ENCODE peak calls at places on chromosomes 5 and 9, in seven cellular contexts. J, O, R, A, M, N and D are unnamed samples.

GRCh38 chr5:56848206-56848605 is 32.9 kb downstream of the MAP3K1 start:
- DNase-seq in J (peak), O (no peak), R (no peak), A (no peak), M (no peak), N (no peak), D (no peak)

GRCh38 chr5:104146652-104147051 is 584.1 kb upstream of the NUDT12 start:
- DNase-seq in J (no peak), O (no peak), R (no peak), A (no peak), M (no peak), N (no peak), D (no peak)

GRCh38 chr5:113524927-113525326 is 11.4 kb downstream of the YTHDC2 start:
- DNase-seq in J (no peak), O (no peak), R (no peak), A (no peak), M (no peak), N (no peak), D (no peak)

GRCh38 chr9:18921677-18922076 is 111.3 kb downstream of the SAXO1 start:
- DNase-seq in J (no peak), O (no peak), R (no peak), A (no peak), M (no peak), N (no peak), D (no peak)

GRCh38 chr9:135184661-135185459 is 97.4 kb downstream of the OLFM1 start:
- DNase-seq in J (no peak), O (no peak), R (no peak), A (no peak), M (no peak), N (no peak), D (no peak)

GRCh38 chr5:39863926-39864572 is 439.3 kb upstream of the DAB2 start:
- DNase-seq in J (no peak), O (no peak), R (no peak), A (no peak), M (no peak), N (no peak), D (no peak)

GRCh38 chr5:1003296-1003937 is 5.2 kb upstream of the NKD2 start:
- DNase-seq in J (peak), O (no peak), R (no peak), A (no peak), M (peak), N (no peak), D (no peak)

GRCh38 chr5:2011481-2012411 is 129.0 kb upstream of the IRX4 start:
- DNase-seq in J (no peak), O (no peak), R (no peak), A (no peak), M (no peak), N (no peak), D (no peak)

GRCh38 chr5:36692791-36693763 is 86.7 kb downstream of the SLC1A3 start:
- DNase-seq in J (peak), O (peak), R (peak), A (no peak), M (peak), N (no peak), D (peak)

GRCh38 chr5:163943546-163943945 is 438.1 kb downstream of the MAT2B start:
- DNase-seq in J (no peak), O (no peak), R (no peak), A (no peak), M (no peak), N (no peak), D (no peak)

GRCh38 chr9:126411225-126411947 is 84.8 kb downstream of the MVB12B start:
- DNase-seq in J (no peak), O (no peak), R (no peak), A (no peak), M (no peak), N (no peak), D (no peak)

GRCh38 chr9:126690431-126691051 is 76.8 kb downstream of the LMX1B start:
- DNase-seq in J (peak), O (no peak), R (peak), A (peak), M (peak), N (no peak), D (peak)

GRCh38 chr5:140402258-140403074 is 833 bp downstream of the ANKHD1 start:
- DNase-seq in J (peak), O (no peak), R (peak), A (peak), M (peak), N (peak), D (peak)

GRCh38 chr5:172773481-172774469 is 2.8 kb upstream of the DUSP1 start:
- DNase-seq in J (no peak), O (no peak), R (no peak), A (no peak), M (no peak), N (no peak), D (no peak)

GRCh38 chr9:121916008-121916407 is 177.1 kb downstream of the TTLL11 start:
- DNase-seq in J (no peak), O (no peak), R (no peak), A (no peak), M (no peak), N (no peak), D (no peak)